ENCODE peak calls at places on chromosomes 4 and X, in four cellular contexts. One of them, this sample, is unnamed.

GRCh38 chr4:110184791-110185155 is 13.6 kb downstream of the ELOVL6 start:
- DNase-seq in CD4-positive, alpha-beta T cell: no peak
- DNase-seq in GM06990: no peak
- DNase-seq in foreskin fibroblast: peak
- DNase-seq in this sample: no peak

GRCh38 chr4:189763573-189763972 is 177.1 kb upstream of the FRG1 start:
- DNase-seq in CD4-positive, alpha-beta T cell: no peak
- DNase-seq in GM06990: no peak
- DNase-seq in foreskin fibroblast: no peak
- DNase-seq in this sample: no peak

GRCh38 chrX:29890004-29890403 is 325.4 kb upstream of the MAGEB2 start:
- DNase-seq in CD4-positive, alpha-beta T cell: no peak
- DNase-seq in GM06990: no peak
- DNase-seq in foreskin fibroblast: no peak
- DNase-seq in this sample: no peak

GRCh38 chrX:136325377-136325776 is 24.6 kb downstream of the ADGRG4 start:
- DNase-seq in CD4-positive, alpha-beta T cell: no peak
- DNase-seq in GM06990: no peak
- DNase-seq in foreskin fibroblast: no peak
- DNase-seq in this sample: no peak

GRCh38 chr4:48047421-48047844 is 30.9 kb downstream of the NIPAL1 start:
- DNase-seq in CD4-positive, alpha-beta T cell: peak
- DNase-seq in GM06990: peak
- DNase-seq in foreskin fibroblast: peak
- DNase-seq in this sample: peak

GRCh38 chr4:147760695-147761094 is 28.8 kb downstream of the ARHGAP10 start:
- DNase-seq in CD4-positive, alpha-beta T cell: no peak
- DNase-seq in GM06990: no peak
- DNase-seq in foreskin fibroblast: no peak
- DNase-seq in this sample: no peak

GRCh38 chrX:136147966-136148365 is 633 bp downstream of the FHL1 start:
- DNase-seq in CD4-positive, alpha-beta T cell: no peak
- DNase-seq in GM06990: no peak
- DNase-seq in foreskin fibroblast: peak
- DNase-seq in this sample: no peak

GRCh38 chrX:95612350-95612749 is 1072.3 kb upstream of the DIAPH2 start:
- DNase-seq in CD4-positive, alpha-beta T cell: no peak
- DNase-seq in GM06990: no peak
- DNase-seq in foreskin fibroblast: no peak
- DNase-seq in this sample: no peak

GRCh38 chr4:4559596-4559995 is 17.7 kb upstream of the STX18 start:
- DNase-seq in CD4-positive, alpha-beta T cell: no peak
- DNase-seq in GM06990: no peak
- DNase-seq in foreskin fibroblast: no peak
- DNase-seq in this sample: no peak

GRCh38 chr4:86243750-86244149 is 116.1 kb downstream of the MAPK10 start:
- DNase-seq in CD4-positive, alpha-beta T cell: no peak
- DNase-seq in GM06990: peak
- DNase-seq in foreskin fibroblast: peak
- DNase-seq in this sample: no peak

GRCh38 chr4:113851816-113852215 is 90.3 kb upstream of the CAMK2D start:
- DNase-seq in CD4-positive, alpha-beta T cell: no peak
- DNase-seq in GM06990: no peak
- DNase-seq in foreskin fibroblast: no peak
- DNase-seq in this sample: no peak

GRCh38 chr4:113846433-113846832 is 84.9 kb upstream of the CAMK2D start:
- DNase-seq in CD4-positive, alpha-beta T cell: no peak
- DNase-seq in GM06990: no peak
- DNase-seq in foreskin fibroblast: no peak
- DNase-seq in this sample: no peak

GRCh38 chr4:113847710-113848109 is 86.2 kb upstream of the CAMK2D start:
- DNase-seq in CD4-positive, alpha-beta T cell: no peak
- DNase-seq in GM06990: no peak
- DNase-seq in foreskin fibroblast: no peak
- DNase-seq in this sample: no peak

GRCh38 chr4:113845138-113845537 is 83.6 kb upstream of the CAMK2D start:
- DNase-seq in CD4-positive, alpha-beta T cell: no peak
- DNase-seq in GM06990: no peak
- DNase-seq in foreskin fibroblast: no peak
- DNase-seq in this sample: no peak

DNA sequence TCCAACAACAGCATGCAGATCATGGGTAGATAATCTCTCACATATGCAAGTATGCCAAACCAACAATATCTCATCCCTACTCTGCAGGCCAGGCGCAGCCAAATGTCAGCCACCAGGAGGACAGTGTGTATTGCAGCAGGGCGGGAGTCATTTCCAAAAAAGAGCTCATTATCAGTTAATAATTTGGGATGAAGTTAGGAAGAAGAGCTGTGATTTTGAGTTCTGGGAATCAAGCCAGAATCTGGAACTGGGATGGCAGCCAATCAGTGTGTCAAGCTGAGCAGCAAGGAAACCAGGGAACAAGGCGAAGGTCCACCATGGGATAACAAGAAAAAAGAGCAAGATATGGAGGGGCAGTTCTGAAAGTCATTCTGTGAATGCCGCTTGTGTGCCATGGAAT is 88.2 kb upstream of the CAMK2D start:
- DNase-seq in CD4-positive, alpha-beta T cell: no peak
- DNase-seq in GM06990: no peak
- DNase-seq in foreskin fibroblast: peak
- DNase-seq in this sample: no peak
- TF ChIP-seq CTCF in CD4-positive, alpha-beta T cell: no peak
- TF ChIP-seq CTCF in GM06990: no peak
- TF ChIP-seq CTCF in foreskin fibroblast: no peak
- TF ChIP-seq CTCF in this sample: no peak

DNA sequence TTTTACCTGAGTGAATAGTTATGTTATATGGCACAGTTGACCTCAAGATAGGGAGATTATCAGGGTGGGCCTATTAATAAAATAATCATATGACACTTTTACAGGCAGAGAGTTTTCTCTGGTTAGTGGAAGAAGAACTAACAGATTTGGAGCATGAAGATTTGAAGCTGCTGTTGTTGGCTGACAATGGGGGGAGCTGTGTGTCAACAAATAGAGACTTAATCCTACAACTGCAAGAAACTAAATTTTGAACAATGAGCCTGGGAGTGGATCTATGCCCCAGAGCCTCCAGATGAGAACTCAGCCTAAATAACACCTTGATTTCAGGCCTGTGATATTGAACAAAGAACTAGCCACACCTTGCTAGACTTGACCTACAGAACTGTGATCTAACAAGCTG is 7.2 kb upstream of the CCSER1 start:
- DNase-seq in CD4-positive, alpha-beta T cell: no peak
- DNase-seq in GM06990: no peak
- DNase-seq in foreskin fibroblast: no peak
- DNase-seq in this sample: no peak
- TF ChIP-seq CTCF in CD4-positive, alpha-beta T cell: no peak
- TF ChIP-seq CTCF in GM06990: peak
- TF ChIP-seq CTCF in foreskin fibroblast: no peak
- TF ChIP-seq CTCF in this sample: peak

DNA sequence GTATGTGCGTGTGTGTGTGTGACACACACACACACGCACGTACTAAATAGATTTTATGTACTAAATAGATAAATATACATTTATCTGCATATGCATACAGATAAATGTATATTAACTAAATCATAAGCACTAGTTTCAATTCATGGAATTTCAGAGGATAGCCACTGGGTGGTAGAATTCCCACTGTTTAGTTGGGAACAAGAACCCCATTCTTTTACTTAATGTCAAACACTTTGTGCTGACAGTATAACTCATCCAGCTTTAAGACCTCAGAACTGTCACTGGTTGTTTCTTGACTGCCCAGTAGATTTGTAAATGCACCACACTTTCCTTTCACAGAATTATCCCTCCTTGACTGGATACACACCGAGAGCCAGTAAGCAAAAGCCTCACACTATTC is 32.5 kb downstream of the PPARGC1A start:
- DNase-seq in CD4-positive, alpha-beta T cell: no peak
- DNase-seq in GM06990: no peak
- DNase-seq in foreskin fibroblast: peak
- DNase-seq in this sample: no peak
- TF ChIP-seq CTCF in CD4-positive, alpha-beta T cell: no peak
- TF ChIP-seq CTCF in GM06990: no peak
- TF ChIP-seq CTCF in foreskin fibroblast: peak
- TF ChIP-seq CTCF in this sample: no peak

DNA sequence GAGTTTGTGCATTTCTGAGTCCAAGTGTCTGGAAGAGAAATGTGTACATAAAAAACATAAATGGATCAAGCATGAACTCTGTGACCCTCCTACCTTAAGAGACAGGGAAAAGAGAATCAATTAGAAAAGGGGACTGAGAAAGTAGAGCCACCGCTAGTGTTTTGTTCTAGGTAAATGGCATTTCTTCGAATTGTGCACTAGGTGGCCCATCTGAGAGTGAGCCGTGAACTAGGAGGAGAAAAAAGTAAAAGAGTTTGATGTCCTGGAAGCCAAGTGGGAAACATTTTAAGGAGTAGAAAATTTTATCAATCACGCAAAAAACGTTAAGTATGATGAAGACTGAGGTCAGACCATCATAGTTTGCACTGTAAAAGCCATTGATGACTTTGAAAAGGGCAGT is 55.1 kb downstream of the NAF1 start:
- DNase-seq in CD4-positive, alpha-beta T cell: no peak
- DNase-seq in GM06990: no peak
- DNase-seq in foreskin fibroblast: peak
- DNase-seq in this sample: no peak
- TF ChIP-seq CTCF in CD4-positive, alpha-beta T cell: no peak
- TF ChIP-seq CTCF in GM06990: no peak
- TF ChIP-seq CTCF in foreskin fibroblast: peak
- TF ChIP-seq CTCF in this sample: no peak

GRCh38 chrX:100611951-100612350 is 24.7 kb downstream of the TSPAN6 start:
- DNase-seq in CD4-positive, alpha-beta T cell: no peak
- DNase-seq in GM06990: no peak
- DNase-seq in foreskin fibroblast: no peak
- DNase-seq in this sample: no peak

GRCh38 chrX:100609591-100609990 is 24.9 kb downstream of the TNMD start:
- DNase-seq in CD4-positive, alpha-beta T cell: no peak
- DNase-seq in GM06990: no peak
- DNase-seq in foreskin fibroblast: no peak
- DNase-seq in this sample: no peak

GRCh38 chrX:100615015-100615414 is 21.6 kb downstream of the TSPAN6 start:
- DNase-seq in CD4-positive, alpha-beta T cell: no peak
- DNase-seq in GM06990: peak
- DNase-seq in foreskin fibroblast: peak
- DNase-seq in this sample: peak
- TF ChIP-seq CTCF in CD4-positive, alpha-beta T cell: no peak
- TF ChIP-seq CTCF in GM06990: peak
- TF ChIP-seq CTCF in foreskin fibroblast: peak
- TF ChIP-seq CTCF in this sample: no peak

DNA sequence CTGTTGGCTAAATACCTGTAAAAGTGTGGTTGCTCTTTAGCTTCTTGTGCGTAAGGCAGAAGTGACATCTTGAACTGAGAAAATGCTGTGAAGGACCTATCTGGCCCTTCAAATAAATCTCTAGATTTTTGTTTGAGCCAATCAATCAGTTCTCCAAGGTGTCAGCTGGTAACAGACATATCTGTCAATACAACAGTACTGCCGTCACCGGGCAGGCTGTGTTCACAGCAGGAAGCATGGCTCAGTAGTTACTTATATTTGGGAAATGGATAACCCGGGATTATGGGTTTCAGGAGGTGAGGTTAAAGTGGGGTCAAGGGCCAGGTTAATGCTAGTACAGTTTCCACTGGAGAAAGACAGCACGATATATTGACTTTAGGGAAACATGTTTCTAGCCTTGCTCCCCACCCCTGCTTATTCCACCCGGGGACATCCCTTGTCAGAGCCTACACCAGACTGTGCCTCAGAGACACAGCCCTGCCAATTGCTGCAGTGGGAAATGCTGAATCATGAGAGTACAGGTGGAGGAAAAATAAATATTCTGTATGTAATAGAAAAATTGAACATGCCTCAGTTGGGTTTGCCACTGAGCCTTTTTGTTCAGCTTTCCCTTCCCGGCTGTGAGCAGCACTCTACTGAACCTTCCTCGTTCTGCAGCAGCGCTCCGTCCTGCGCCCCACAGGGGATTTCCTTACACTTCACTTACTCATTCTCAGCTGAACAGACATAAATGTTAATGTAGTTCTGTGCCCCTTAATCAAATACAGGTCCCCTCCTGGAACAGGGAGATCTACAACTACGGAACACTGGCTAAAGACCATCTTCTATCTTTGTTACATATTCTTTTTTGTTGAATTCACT is 121.1 kb downstream of the MGST2 start:
- DNase-seq in CD4-positive, alpha-beta T cell: no peak
- DNase-seq in GM06990: no peak
- DNase-seq in foreskin fibroblast: no peak
- DNase-seq in this sample: no peak
- TF ChIP-seq CTCF in CD4-positive, alpha-beta T cell: no peak
- TF ChIP-seq CTCF in GM06990: no peak
- TF ChIP-seq CTCF in foreskin fibroblast: no peak
- TF ChIP-seq CTCF in this sample: no peak

GRCh38 chr4:56606385-56606784 is 74.7 kb downstream of the HOPX start:
- DNase-seq in CD4-positive, alpha-beta T cell: no peak
- DNase-seq in GM06990: no peak
- DNase-seq in foreskin fibroblast: no peak
- DNase-seq in this sample: no peak
- TF ChIP-seq CTCF in CD4-positive, alpha-beta T cell: no peak
- TF ChIP-seq CTCF in GM06990: no peak
- TF ChIP-seq CTCF in foreskin fibroblast: no peak
- TF ChIP-seq CTCF in this sample: no peak

GRCh38 chrX:47174846-47175587 is 18.6 kb upstream of the UBA1 start:
- DNase-seq in CD4-positive, alpha-beta T cell: no peak
- DNase-seq in GM06990: no peak
- DNase-seq in foreskin fibroblast: no peak
- DNase-seq in this sample: no peak
- TF ChIP-seq CTCF in CD4-positive, alpha-beta T cell: no peak
- TF ChIP-seq CTCF in GM06990: no peak
- TF ChIP-seq CTCF in foreskin fibroblast: no peak
- TF ChIP-seq CTCF in this sample: no peak

GRCh38 chr4:80592950-80593349 is 257.4 kb downstream of the CFAP299 start:
- DNase-seq in CD4-positive, alpha-beta T cell: no peak
- DNase-seq in GM06990: no peak
- DNase-seq in foreskin fibroblast: no peak
- DNase-seq in this sample: peak
- TF ChIP-seq CTCF in CD4-positive, alpha-beta T cell: no peak
- TF ChIP-seq CTCF in GM06990: peak
- TF ChIP-seq CTCF in foreskin fibroblast: no peak
- TF ChIP-seq CTCF in this sample: no peak

DNA sequence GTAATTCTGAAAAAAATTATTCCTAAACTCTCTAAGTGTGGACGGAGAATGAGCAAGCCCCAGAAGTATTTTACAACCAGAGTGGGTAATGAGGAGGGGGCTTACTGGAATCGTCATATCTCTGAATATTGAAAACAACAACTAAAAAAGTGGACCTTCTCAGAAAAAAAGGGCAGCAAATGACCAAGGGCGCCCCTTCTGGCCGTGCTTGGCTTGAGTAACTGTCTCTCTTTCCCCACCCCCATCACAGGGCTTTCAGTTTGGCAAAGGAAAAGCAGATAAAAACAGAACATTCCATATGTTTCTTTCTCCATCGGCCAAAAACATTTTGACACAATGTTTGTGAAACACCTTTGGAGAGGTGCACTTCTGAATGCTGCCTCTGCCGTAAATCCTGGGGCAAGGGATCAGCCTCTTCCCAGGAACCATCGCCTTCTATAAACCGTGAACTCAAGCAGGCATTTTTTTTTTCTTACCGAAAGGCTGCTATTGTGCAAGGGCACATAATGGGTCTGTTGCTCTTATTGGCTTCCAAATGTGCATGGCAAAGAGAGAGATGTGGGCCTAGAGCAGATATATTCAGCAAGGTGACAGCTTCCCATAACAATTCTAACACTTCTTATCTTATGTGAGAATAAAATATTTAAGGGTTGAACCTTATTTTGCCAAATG is 115.4 kb downstream of the PARM1 start:
- DNase-seq in CD4-positive, alpha-beta T cell: no peak
- DNase-seq in GM06990: no peak
- DNase-seq in foreskin fibroblast: no peak
- DNase-seq in this sample: no peak
- TF ChIP-seq CTCF in CD4-positive, alpha-beta T cell: no peak
- TF ChIP-seq CTCF in GM06990: no peak
- TF ChIP-seq CTCF in foreskin fibroblast: no peak
- TF ChIP-seq CTCF in this sample: no peak

This sample was measured in GM20000.